ENCODE peak calls at places on chromosome 4, in nine cellular contexts. H is head of caudate nucleus, I is right atrium auricular region, J is DMS153, C is colonic mucosa, T is aorta, F is mesendoderm, D is WTC11, U is dermis microvascular lymphatic vessel endothelial cell. W is an unnamed sample.

GRCh38 chr4:159515314-159516025 is 412.6 kb downstream of the RAPGEF2 start:
- DNase-seq in C (no peak), D (no peak), U (peak; percentile 68), I (no peak), T (no peak), J (no peak), F (no peak), H (no peak), W (no peak)

GRCh38 chr4:56648245-56649151 is 32.6 kb downstream of the HOPX start:
- DNase-seq in C (no peak), D (no peak), T (no peak), U (no peak), I (no peak), F (no peak), J (no peak), H (no peak), W (no peak)

GRCh38 chr4:185522451-185522850 is 12.9 kb downstream of the PDLIM3 start:
- DNase-seq in C (no peak), F (no peak), T (no peak), I (no peak), U (no peak), J (no peak), D (no peak), H (no peak), W (no peak)

GRCh38 chr4:110629214-110629754 is 6.4 kb upstream of the PITX2 start:
- DNase-seq in T (no peak), U (no peak), F (peak; percentile 53), H (no peak), I (peak; percentile 44), C (no peak), D (peak; percentile 48), J (no peak), W (no peak)

GRCh38 chr4:81550005-81550896 is 78.5 kb upstream of the RASGEF1B start:
- DNase-seq in U (no peak), T (no peak), C (no peak), H (no peak), J (no peak), I (no peak), F (no peak), D (no peak), W (no peak)

GRCh38 chr4:173746424-173746823 is 216.4 kb upstream of the HAND2 start:
- DNase-seq in J (no peak), F (no peak), C (no peak), D (no peak), H (no peak), U (no peak), T (no peak), I (no peak), W (no peak)

GRCh38 chr4:5895287-5895686 is 2.4 kb upstream of the CRMP1 start:
- DNase-seq in J (no peak), T (no peak), I (no peak), H (no peak), D (no peak), U (no peak), F (no peak), C (no peak), W (no peak)

GRCh38 chr4:4789462-4789861 is 70.0 kb upstream of the MSX1 start:
- DNase-seq in H (no peak), C (no peak), J (no peak), U (no peak), T (no peak), F (no peak), D (no peak), I (no peak), W (no peak)

GRCh38 chr4:46830971-46831454 is 78.0 kb downstream of the COX7B2 start:
- DNase-seq in C (no peak), D (no peak), I (no peak), H (no peak), T (peak; percentile 38), U (no peak), J (no peak), F (no peak), W (no peak)

GRCh38 chr4:143531773-143532491 is 18.4 kb downstream of the SMARCA5 start:
- DNase-seq in I (no peak), T (no peak), H (no peak), C (no peak), D (no peak), J (no peak), U (peak; percentile 76), F (no peak), W (no peak)

GRCh38 chr4:4866833-4867744 is 7.6 kb downstream of the MSX1 start:
- DNase-seq in J (no peak), U (no peak), F (peak; percentile 85), I (no peak), C (no peak), D (peak; percentile 83), H (no peak), T (no peak), W (no peak)

GRCh38 chr4:145098675-145099037 is 545 bp downstream of the ABCE1 start:
- DNase-seq in D (no peak), I (no peak), U (peak; percentile 46), F (no peak), J (no peak), T (no peak), C (peak; percentile 42), H (peak; percentile 42), W (peak; percentile 16)

GRCh38 chr4:112282860-112283667 is 2.6 kb downstream of the TIFA start:
- DNase-seq in J (no peak), U (no peak), D (no peak), T (no peak), C (no peak), H (no peak), F (no peak), I (no peak), W (no peak)

GRCh38 chr4:40241936-40242590 is 45.2 kb downstream of the RHOH start:
- DNase-seq in U (no peak), T (no peak), F (no peak), C (no peak), I (no peak), J (no peak), D (no peak), H (no peak), W (no peak)

GRCh38 chr4:71113294-71113693 is 119.8 kb downstream of the DCK start:
- DNase-seq in C (peak; percentile 41), H (no peak), D (peak; percentile 16), J (no peak), I (no peak), T (no peak), U (no peak), F (peak; percentile 25), W (peak; percentile 26)

GRCh38 chr4:118352843-118353373 is at the start of gene PRSS12:
- DNase-seq in F (peak; percentile 89), D (peak; percentile 87), I (no peak), J (peak; percentile 54), T (peak; percentile 61), H (peak; percentile 3), U (no peak), C (peak; percentile 83), W (peak; percentile 85)

GRCh38 chr4:85842540-85842939 is 367.6 kb downstream of the ARHGAP24 start:
- DNase-seq in C (peak; percentile 49), J (peak; percentile 14), U (peak; percentile 96), F (no peak), I (no peak), D (no peak), T (peak; percentile 75), H (peak; percentile 46), W (peak; percentile 14)

W was measured in transverse colon.